ENCODE peak calls at places on chromosomes 16 and 17, in five cellular contexts. C is germinal center, V is endothelial cell of umbilical vein, M is dermis microvascular lymphatic vessel endothelial cell, W is cardiac muscle cell. X is an unnamed sample.

GRCh38 chr17:72556944-72557826 is 436.4 kb downstream of the SOX9 start:
- DNase-seq in C (peak), V (peak), W (peak), M (peak), X (peak)

GRCh38 chr16:8686879-8687278 is 12.5 kb downstream of the ABAT start:
- DNase-seq in C (no peak), V (no peak), M (no peak), W (no peak), X (no peak)

GRCh38 chr17:48799069-48799710 is 17.8 kb downstream of the TTLL6 start:
- DNase-seq in V (no peak), W (no peak), M (no peak), C (no peak), X (no peak)

GRCh38 chr17:549197-550040 is 165.2 kb downstream of the VPS53 start:
- DNase-seq in W (peak), M (no peak), V (peak), C (no peak), X (no peak)

GRCh38 chr16:19674485-19674884 is 43.5 kb downstream of the KNOP1 start:
- DNase-seq in C (no peak), W (no peak), M (no peak), V (no peak), X (no peak)

GRCh38 chr17:4741544-4741943 is 1.8 kb upstream of the CXCL16 start:
- DNase-seq in M (no peak), V (no peak), C (no peak), W (no peak), X (no peak)

GRCh38 chr16:30085820-30086219 is 5.9 kb downstream of the TBX6 start:
- DNase-seq in C (no peak), M (no peak), W (no peak), V (no peak), X (no peak)

GRCh38 chr16:85199880-85200279 is 87.6 kb upstream of the CIBAR2 start:
- DNase-seq in M (no peak), W (no peak), V (no peak), C (no peak), X (no peak)

GRCh38 chr17:80204626-80205468 is 15.3 kb downstream of the SGSH start:
- DNase-seq in V (no peak), C (no peak), W (no peak), M (no peak), X (no peak)

GRCh38 chr16:23254338-23254737 is 47.8 kb upstream of the SCNN1B start:
- DNase-seq in W (peak), V (no peak), C (no peak), M (no peak), X (no peak)

GRCh38 chr16:48001306-48001885 is 154.4 kb downstream of the ABCC12 start:
- DNase-seq in W (no peak), V (no peak), C (no peak), M (no peak), X (no peak)